ENCODE peak calls at places on chromosomes 7 and 10, in five cellular contexts. K is tibial artery, I is astrocyte of the cerebellum, G is neural progenitor cell, C is foreskin fibroblast. D is an unnamed sample.

GRCh38 chr7:82542665-82543064 is 99.1 kb upstream of the CACNA2D1 start:
- DNase-seq in K (no peak), I (peak; percentile 55), G (no peak), C (peak; percentile 80), D (no peak)

GRCh38 chr10:110600487-110601101 is 33.1 kb downstream of the SMC3 start:
- DNase-seq in K (no peak), I (peak; percentile 53), G (peak; percentile 65), C (peak; percentile 34), D (peak; percentile 19)

GRCh38 chr10:131131726-131132561 is 179.6 kb downstream of the TCERG1L start:
- DNase-seq in K (no peak), I (no peak), G (no peak), C (no peak), D (no peak)

GRCh38 chr10:98138031-98138430 is 3.6 kb downstream of the R3HCC1L start:
- DNase-seq in K (no peak), I (no peak), G (no peak), C (no peak), D (no peak)

GRCh38 chr10:69123306-69123746 is 652 bp upstream of the VPS26A start:
- DNase-seq in K (no peak), I (peak; percentile 31), G (peak; percentile 83), C (peak; percentile 57), D (no peak)

GRCh38 chr7:7709263-7709662 is 9.1 kb downstream of the RPA3 start:
- DNase-seq in K (no peak), I (no peak), G (peak; percentile 58), C (no peak), D (no peak)

GRCh38 chr7:27173412-27174076 is 576 bp downstream of the HOXA10 start:
- DNase-seq in K (peak; percentile 25), I (no peak), G (no peak), C (no peak), D (no peak)

GRCh38 chr10:110502851-110503301 is 5.2 kb downstream of the DUSP5 start:
- DNase-seq in K (peak; percentile 48), I (peak; percentile 88), G (no peak), C (no peak), D (no peak)

GRCh38 chr10:54607983-54608382 is 193.0 kb downstream of the PCDH15 start:
- DNase-seq in K (no peak), I (no peak), G (no peak), C (no peak), D (no peak)

GRCh38 chr10:49202266-49202665 is 14.1 kb upstream of the TMEM273 start:
- DNase-seq in K (no peak), I (no peak), G (no peak), C (no peak), D (no peak)

GRCh38 chr10:23194966-23195845 is 3.1 kb downstream of the PTF1A start:
- DNase-seq in K (no peak), I (no peak), G (peak; percentile 68), C (no peak), D (no peak)

GRCh38 chr7:96671854-96672253 is 37.8 kb downstream of the SEM1 start:
- DNase-seq in K (no peak), I (no peak), G (no peak), C (no peak), D (no peak)

GRCh38 chr7:118080947-118081346 is 103.0 kb upstream of the LSM8 start:
- DNase-seq in K (no peak), I (peak; percentile 36), G (no peak), C (no peak), D (peak; percentile 84)

GRCh38 chr10:30830672-30831230 is 200.9 kb downstream of the ZNF438 start:
- DNase-seq in K (no peak), I (no peak), G (no peak), C (no peak), D (no peak)

GRCh38 chr10:85888004-85888403 is 478.6 kb downstream of the GRID1 start:
- DNase-seq in K (no peak), I (no peak), G (no peak), C (no peak), D (no peak)

GRCh38 chr10:4372601-4373000 is 453.4 kb upstream of the AKR1E2 start:
- DNase-seq in K (no peak), I (peak; percentile 99), G (no peak), C (peak; percentile 98), D (no peak)

GRCh38 chr7:74633451-74633921 is 24.0 kb upstream of the GTF2I start:
- DNase-seq in K (no peak), I (no peak), G (no peak), C (no peak), D (no peak)

GRCh38 chr10:124224331-124225028 is 131.1 kb upstream of the CHST15 start:
- DNase-seq in K (no peak), I (no peak), G (no peak), C (no peak), D (no peak)

GRCh38 chr10:71920540-71921318 is 43.5 kb upstream of the CHST3 start:
- DNase-seq in K (no peak), I (no peak), G (no peak), C (no peak), D (no peak)

GRCh38 chr7:26782501-26782900 is 81.9 kb downstream of the SKAP2 start:
- DNase-seq in K (no peak), I (no peak), G (no peak), C (no peak), D (peak; percentile 38)

GRCh38 chr10:17387861-17388503 is 66.4 kb downstream of the ST8SIA6 start:
- DNase-seq in K (no peak), I (no peak), G (peak; percentile 45), C (no peak), D (no peak)

GRCh38 chr10:81843042-81843441 is 32.0 kb upstream of the NRG3 start:
- DNase-seq in K (no peak), I (no peak), G (no peak), C (no peak), D (no peak)

GRCh38 chr10:13414855-13415254 is 66.8 kb upstream of the SEPHS1 start:
- DNase-seq in K (no peak), I (no peak), G (peak; percentile 58), C (no peak), D (no peak)

GRCh38 chr7:105408791-105409410 is 20.2 kb upstream of the SRPK2 start:
- DNase-seq in K (no peak), I (no peak), G (no peak), C (no peak), D (no peak)

GRCh38 chr7:289756-290553 is at the start of gene FOXL3:
- DNase-seq in K (no peak), I (no peak), G (no peak), C (no peak), D (no peak)

GRCh38 chr7:290554-291301 is 758 bp downstream of the FOXL3 start:
- DNase-seq in K (no peak), I (no peak), G (no peak), C (no peak), D (no peak)

GRCh38 chr7:291302-292092 is 1.5 kb downstream of the FOXL3 start:
- DNase-seq in K (no peak), I (no peak), G (no peak), C (no peak), D (peak; percentile 30)

GRCh38 chr7:288671-289101 is 1.3 kb upstream of the FOXL3 start:
- DNase-seq in K (no peak), I (no peak), G (no peak), C (no peak), D (no peak)

DNA sequence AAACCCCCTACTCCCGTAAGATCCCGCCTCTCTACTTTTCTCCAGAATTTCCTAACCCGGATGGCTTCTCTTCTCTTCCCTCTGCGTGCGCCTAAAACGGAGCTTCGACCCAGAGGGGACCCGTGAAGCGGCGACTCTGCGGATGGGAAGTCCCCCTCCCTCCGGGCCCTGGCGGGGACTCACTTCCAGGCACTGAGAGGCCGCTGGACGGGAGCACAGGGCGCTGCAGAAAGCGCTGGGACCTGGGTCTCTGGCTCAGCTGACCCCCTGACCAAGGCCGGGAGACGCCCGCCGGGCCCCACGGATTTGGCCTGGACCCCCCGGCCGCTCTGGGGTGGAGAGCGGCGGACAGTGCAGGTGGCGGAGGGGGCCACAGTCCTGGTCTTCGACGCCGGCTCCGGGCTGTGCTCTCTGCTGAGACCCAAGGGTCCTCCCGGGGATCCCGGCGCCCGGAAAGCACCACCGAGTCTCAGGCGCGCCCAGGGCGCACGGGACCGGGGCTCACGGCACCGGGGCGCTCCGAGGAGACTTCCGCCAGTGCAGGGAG is 688 bp upstream of the FOXL3 start:
- DNase-seq in K (no peak), I (no peak), G (no peak), C (no peak), D (no peak)
- H3K4me3 ChIP-seq in K (no peak overlapping the region), I (no peak overlapping the region), G (no peak overlapping the region), C (no peak overlapping the region), D (no peak overlapping the region)

DNA sequence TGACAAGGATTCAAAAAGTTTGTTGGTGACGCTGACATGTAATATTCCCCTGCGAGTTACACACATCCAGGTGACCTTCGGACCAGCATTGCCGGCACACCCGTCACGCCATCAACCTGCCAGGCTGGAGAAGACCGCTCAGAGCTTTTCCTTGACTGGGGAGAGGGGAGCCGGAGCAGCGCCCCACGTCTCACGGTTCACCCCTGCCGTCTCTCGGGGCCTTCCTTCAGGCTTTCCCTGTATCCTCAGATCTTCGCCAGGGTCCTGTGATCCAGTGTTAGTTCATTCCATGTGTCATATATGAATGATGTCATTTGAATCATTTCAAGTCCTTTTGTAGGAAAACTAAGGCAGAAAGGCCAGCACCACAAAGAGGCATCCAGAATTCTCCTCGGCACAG is 127.8 kb downstream of the MGMT start:
- DNase-seq in K (no peak), I (no peak), G (no peak), C (no peak), D (no peak)
- TF ChIP-seq CTCF in K (no peak), I (no peak), G (no peak), C (no peak), D (no peak)

DNA sequence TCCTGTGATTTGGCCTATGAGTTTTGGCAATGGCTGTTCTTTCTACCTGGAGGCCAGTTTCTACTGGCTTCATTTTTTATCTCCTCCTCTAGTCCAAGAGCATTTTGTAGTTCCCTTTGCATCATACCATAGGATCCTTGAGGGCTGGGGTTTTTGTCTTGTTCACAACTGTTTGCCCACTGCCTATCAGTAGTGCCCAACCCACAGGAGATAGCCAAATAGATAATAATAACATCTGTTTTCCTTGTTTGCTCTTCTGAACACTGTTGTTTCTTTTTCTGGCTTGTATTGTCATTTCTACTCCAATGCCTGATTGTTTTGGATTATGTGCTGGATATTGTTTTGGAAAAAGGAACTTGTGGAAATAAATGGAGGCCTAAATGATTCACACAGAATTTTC is 3.4 kb downstream of the CDK1 start:
- DNase-seq in K (no peak), I (no peak), G (no peak), C (no peak), D (no peak)
- H3K4me3 ChIP-seq in K (no peak overlapping the region), I (no peak overlapping the region), G (peak overlapping the region; percentile 88), C (peak overlapping the region; percentile 6), D (peak overlapping the region; percentile 4)

DNA sequence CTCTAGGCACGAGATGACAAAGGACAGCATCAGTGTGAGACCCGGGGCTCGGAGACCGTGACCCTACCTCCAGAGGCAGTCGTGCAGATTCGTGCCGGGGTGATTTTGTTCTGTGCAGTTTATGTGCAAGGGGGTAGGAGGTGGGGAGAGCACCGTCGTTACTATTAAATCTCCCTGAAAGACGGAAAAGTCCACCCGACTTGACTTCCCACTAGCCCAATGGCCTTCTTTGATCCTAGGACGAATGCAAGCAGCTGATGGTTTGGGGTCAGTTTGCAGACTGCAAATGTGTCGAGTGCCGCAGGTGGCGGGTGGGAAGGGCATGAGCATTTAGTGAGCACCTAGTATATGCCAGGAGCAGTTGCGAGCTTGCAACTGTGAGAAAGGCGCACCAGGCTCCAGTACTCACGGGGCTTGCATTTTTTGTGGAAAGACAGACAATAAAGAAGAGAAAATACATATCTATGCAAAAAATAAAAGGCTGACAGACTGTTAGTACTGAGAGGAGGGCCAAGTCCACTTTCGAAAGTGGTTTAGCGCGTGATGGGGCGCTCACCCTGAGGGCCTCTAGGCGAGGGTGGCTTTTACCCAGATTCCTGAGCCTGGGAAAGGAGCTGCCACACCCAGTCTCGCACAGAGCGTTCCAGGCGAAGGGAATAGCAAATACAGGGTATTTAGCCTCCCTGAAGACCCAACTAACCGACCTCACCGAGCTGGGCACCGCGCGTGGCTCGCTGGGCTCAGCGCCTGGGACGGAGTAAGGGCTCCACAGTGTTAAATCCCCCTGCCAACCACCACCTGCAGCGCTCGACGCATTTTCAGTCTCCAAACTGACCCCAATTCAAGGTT is 941 bp upstream of the OSBPL3 start:
- DNase-seq in K (peak; percentile 36), I (no peak), G (peak; percentile 44), C (peak; percentile 41), D (no peak)
- TF ChIP-seq CTCF in K (no peak), I (no peak), G (no peak), C (no peak), D (peak; percentile 14)